ENCODE peak calls at places on chromosomes 13 and 19, in seven cellular contexts. S is pancreas; B is GM12865; P is body of pancreas; K is astrocyte of the spinal cord; V is CD8-positive, alpha-beta T cell; Z is NB4. I is an unnamed sample.

GRCh38 chr13:41756198-41756885 is 204.6 kb downstream of the VWA8 start:
- DNase-seq in P (no peak), S (no peak), K (no peak), V (no peak), B (no peak), Z (peak), I (peak)

GRCh38 chr19:35341006-35341405 is 6.7 kb upstream of the FFAR1 start:
- DNase-seq in K (no peak), Z (no peak), S (no peak), P (no peak), V (no peak), B (no peak), I (no peak)

GRCh38 chr13:105365831-105366230 is 1169.6 kb downstream of the EFNB2 start:
- DNase-seq in V (no peak), K (no peak), P (no peak), Z (peak), B (no peak), S (no peak), I (no peak)

GRCh38 chr13:23986619-23987018 is 89.3 kb upstream of the C1QTNF9B start:
- DNase-seq in V (no peak), B (no peak), Z (no peak), K (peak), P (no peak), S (no peak), I (no peak)

GRCh38 chr13:44629465-44630183 is 53.5 kb upstream of the TSC22D1 start:
- DNase-seq in S (no peak), V (no peak), P (no peak), Z (no peak), K (no peak), B (no peak), I (no peak)

GRCh38 chr13:21243843-21244184 is 67.4 kb downstream of the MRPL57 start:
- DNase-seq in P (no peak), V (no peak), S (no peak), Z (no peak), B (no peak), K (no peak), I (no peak)

GRCh38 chr19:48319647-48320537 is 5.5 kb upstream of the EMP3 start:
- DNase-seq in S (peak), P (peak), Z (peak), V (peak), K (peak), B (peak), I (peak)

GRCh38 chr19:30512748-30513389 is 140.7 kb downstream of the ZNF536 start:
- DNase-seq in V (no peak), S (no peak), B (no peak), P (no peak), Z (no peak), K (no peak), I (no peak)

GRCh38 chr13:44396295-44396962 is 22.8 kb downstream of the SERP2 start:
- DNase-seq in Z (no peak), V (no peak), K (no peak), B (no peak), S (no peak), P (no peak), I (no peak)

GRCh38 chr13:51865838-51866237 is 4.1 kb downstream of the CCDC70 start:
- DNase-seq in P (no peak), V (no peak), S (no peak), K (no peak), Z (no peak), B (no peak), I (no peak)

GRCh38 chr13:70253834-70254233 is 145.6 kb upstream of the KLHL1 start:
- DNase-seq in Z (no peak), B (no peak), S (no peak), V (no peak), K (peak), P (no peak), I (no peak)

GRCh38 chr19:30376272-30376671 is 4.1 kb downstream of the ZNF536 start:
- DNase-seq in V (no peak), S (no peak), B (no peak), K (no peak), P (no peak), Z (no peak), I (no peak)

GRCh38 chr13:76832258-76832988 is 53.8 kb downstream of the KCTD12 start:
- DNase-seq in B (no peak), K (no peak), S (no peak), P (no peak), Z (no peak), V (no peak), I (no peak)

GRCh38 chr13:23506821-23507210 is 63.4 kb upstream of the TNFRSF19 start:
- DNase-seq in Z (no peak), V (no peak), K (peak), P (no peak), S (no peak), B (no peak), I (no peak)

GRCh38 chr19:7871280-7871529 is 3.0 kb downstream of the PRR36 start:
- DNase-seq in V (no peak), Z (no peak), B (peak), S (no peak), K (no peak), P (no peak), I (peak)

DNA sequence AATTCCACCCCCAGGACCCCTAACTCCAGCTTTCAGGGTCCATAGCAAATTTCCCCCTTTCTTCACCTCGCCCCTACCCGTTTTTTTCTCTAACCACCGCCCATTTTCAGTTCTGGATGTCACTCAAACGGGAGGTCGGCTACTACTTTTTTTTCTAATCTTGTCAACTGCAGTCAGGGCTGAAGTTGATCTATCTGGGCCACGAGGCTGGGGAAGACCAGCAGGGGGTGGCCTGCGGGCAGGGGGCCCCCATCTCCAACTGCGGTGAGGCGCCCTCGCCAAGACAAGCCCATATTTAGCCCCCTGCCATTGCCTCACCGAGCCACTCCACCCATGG is 748 bp downstream of the LHFPL6 start:
- DNase-seq in Z (peak), K (no peak), B (peak), V (no peak), P (no peak), S (no peak), I (peak)
- TF ChIP-seq CTCF in Z (peak), K (no peak), B (no peak), V (no peak), P (no peak), S (no peak), I (peak)

DNA sequence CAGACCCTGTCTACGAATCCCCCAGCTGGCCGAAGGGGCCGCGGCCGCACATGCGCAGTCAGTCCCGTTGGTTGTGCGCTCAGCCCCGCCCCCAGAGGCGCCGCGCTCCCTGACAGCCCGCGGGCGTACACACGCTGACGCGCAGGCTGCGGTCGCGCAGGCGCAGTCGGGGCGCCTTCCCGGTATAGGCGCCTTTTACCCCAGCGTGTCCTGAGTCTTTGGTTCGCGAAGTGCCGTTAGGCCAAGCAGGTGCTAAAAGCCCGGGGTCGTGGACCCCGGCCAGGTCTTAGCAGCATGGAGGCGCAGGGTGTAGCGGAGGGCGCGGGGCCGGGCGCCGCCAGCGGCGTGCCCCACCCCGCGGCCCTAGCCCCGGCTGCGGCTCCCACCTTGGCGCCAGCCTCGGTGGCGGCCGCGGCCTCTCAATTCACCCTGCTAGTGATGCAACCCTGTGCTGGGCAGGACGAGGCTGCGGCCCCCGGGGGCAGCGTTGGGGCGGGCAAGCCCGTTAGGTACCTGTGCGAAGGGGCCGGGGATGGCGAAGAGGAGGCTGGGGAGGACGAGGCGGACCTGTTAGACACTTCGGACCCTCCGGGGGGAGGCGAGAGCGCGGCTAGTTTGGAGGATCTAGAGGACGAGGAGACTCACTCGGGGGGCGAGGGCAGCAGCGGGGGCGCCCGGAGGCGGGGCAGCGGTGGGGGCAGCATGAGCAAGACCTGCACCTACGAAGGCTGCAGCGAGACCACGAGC is at the start of gene RFXAP:
- DNase-seq in K (peak), B (peak), Z (peak), S (peak), V (peak), P (peak), I (peak)
- TF ChIP-seq CTCF in K (no peak), B (peak), Z (no peak), S (no peak), V (no peak), P (no peak), I (no peak)

GRCh38 chr19:18059297-18059696 is 27.4 kb downstream of the IL12RB1 start:
- DNase-seq in S (no peak), Z (no peak), P (no peak), B (no peak), K (no peak), V (no peak), I (no peak)

GRCh38 chr19:18059902-18060301 is 26.8 kb downstream of the IL12RB1 start:
- DNase-seq in B (no peak), K (no peak), P (no peak), V (no peak), S (no peak), Z (no peak), I (no peak)

GRCh38 chr19:18062043-18062442 is 24.7 kb downstream of the IL12RB1 start:
- DNase-seq in K (no peak), S (no peak), Z (no peak), B (no peak), V (no peak), P (no peak), I (no peak)

GRCh38 chr19:18058208-18059009 is 28.3 kb downstream of the IL12RB1 start:
- DNase-seq in K (peak), S (peak), V (peak), Z (peak), B (peak), P (peak), I (peak)

DNA sequence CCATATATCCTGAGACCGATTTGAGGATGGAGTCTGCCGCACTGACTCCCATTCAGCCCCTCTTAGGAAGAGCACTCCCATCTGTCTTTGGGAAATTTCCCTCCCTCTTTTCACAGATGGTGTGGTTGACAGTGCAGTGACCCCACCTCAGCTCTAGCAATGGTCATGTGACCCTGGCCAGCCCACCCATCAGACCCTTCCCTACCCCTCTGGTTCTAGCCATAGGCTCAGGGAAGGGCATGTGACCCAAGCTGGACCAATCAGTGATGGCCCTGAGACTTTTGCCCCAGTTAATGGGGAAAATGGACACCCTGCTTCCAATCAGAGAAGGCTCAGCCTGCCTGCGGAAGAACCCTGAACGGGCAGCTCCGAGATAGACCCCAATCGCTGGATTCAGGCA is 26.3 kb downstream of the IL12RB1 start:
- DNase-seq in V (no peak), K (no peak), B (no peak), P (no peak), S (no peak), Z (no peak), I (no peak)
- TF ChIP-seq CTCF in V (no peak), K (no peak), B (no peak), P (no peak), S (no peak), Z (no peak), I (no peak)

GRCh38 chr13:37978680-37979079 is 109.1 kb upstream of the TRPC4 start:
- DNase-seq in P (no peak), S (no peak), Z (no peak), V (no peak), B (no peak), K (no peak), I (no peak)

GRCh38 chr13:37985281-37985680 is 115.7 kb upstream of the TRPC4 start:
- DNase-seq in S (no peak), Z (no peak), P (no peak), B (no peak), K (no peak), V (no peak), I (no peak)

GRCh38 chr13:37981932-37982331 is 112.4 kb upstream of the TRPC4 start:
- DNase-seq in B (no peak), P (no peak), Z (no peak), S (no peak), K (no peak), V (no peak), I (no peak)

DNA sequence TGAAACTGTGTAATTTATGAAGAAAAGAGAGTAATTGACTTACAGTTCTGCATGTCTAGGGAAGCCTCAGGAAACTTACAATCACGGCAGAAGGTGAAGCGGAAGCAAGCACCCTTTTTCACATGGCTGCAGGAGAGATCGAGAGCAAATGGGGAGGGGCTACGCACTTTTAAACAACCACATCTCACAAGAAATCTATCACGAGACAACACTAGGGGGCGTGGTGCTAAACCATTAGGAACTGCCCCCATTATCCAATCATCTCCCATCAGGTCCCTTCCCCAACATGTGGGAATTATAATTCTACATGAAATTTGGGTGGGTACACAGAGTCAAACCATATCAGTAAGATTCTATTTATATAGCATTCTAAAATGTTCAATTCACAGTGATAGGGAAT is 114.8 kb upstream of the TRPC4 start:
- DNase-seq in P (no peak), S (no peak), Z (peak), V (no peak), K (no peak), B (no peak), I (no peak)
- TF ChIP-seq CTCF in P (no peak), S (no peak), Z (peak), V (no peak), K (peak), B (no peak), I (peak)

DNA sequence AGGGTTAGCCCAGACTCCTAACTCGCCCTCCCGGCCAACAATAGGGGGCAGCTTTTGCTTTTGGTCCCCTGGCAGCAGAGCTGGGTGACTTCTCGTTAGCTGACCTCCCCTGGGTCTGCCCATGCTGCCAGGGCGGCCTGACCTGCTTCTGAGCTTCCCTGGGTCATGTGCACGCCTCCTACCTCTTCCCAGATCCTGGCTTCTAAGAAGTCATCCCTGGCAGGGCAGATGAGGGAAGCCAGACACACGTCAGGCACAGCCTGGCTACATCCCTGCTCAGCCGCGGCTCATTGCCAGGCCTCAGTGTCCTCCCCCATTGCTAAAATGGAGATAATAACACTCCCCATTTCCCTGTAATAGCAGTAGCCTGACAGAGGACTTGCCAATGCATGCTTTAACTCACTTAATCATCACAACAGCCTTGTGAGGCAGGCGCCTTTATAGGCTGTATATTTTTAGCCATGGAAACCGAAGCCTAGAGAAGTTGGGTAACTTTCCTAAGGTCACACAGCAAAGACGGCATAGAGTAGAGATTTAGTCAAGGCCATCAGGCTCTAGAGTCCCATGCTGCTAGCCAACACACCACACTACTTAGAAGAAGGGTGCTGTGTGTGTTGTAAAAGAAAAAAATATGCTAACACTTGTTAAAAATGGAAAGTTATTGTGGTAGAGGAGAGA is 2.1 kb downstream of the KCNK6 start:
- DNase-seq in Z (no peak), K (no peak), P (peak), S (peak), V (no peak), B (no peak), I (no peak)
- TF ChIP-seq CTCF in Z (no peak), K (no peak), P (no peak), S (no peak), V (no peak), B (no peak), I (no peak)

GRCh38 chr13:34189946-34190345 is 372.0 kb downstream of the RFC3 start:
- DNase-seq in S (no peak), B (no peak), Z (no peak), V (no peak), P (no peak), K (no peak), I (no peak)
- TF ChIP-seq CTCF in S (no peak), B (no peak), Z (no peak), V (no peak), P (no peak), K (no peak), I (no peak)

DNA sequence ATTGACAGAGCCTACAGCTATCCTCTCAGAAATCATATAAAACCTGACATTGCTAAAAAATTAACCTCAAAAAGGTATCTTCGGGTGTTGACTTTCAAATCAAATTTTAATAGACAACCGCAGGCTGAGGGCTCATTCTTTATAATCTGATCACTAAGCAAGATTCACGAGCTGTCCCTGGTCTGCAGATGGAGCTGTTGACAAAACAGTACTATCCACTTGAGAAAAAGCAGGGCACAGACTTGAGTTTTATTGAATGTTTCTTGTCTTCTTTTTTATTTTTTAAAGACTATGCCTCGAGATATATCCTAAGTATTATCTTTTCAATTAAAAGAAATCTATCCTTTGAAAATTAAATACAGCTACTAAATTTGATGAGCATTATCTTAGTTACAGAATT is 540.5 kb downstream of the PCDH9 start:
- DNase-seq in B (no peak), S (no peak), P (no peak), K (peak), Z (no peak), V (no peak), I (peak)
- TF ChIP-seq CTCF in B (no peak), S (no peak), P (no peak), K (peak), Z (no peak), V (no peak), I (peak)